ENCODE peak calls at places on chromosomes 5 and 9, in four cellular contexts. F is astrocyte of the spinal cord, P is lower lobe of right lung, J is heart right ventricle. K is an unnamed sample.

GRCh38 chr9:14992025-14992424 is 81.8 kb upstream of the FREM1 start:
- DNase-seq in F (no peak), P (no peak), J (no peak), K (no peak)

GRCh38 chr9:33153666-33154065 is 13.5 kb downstream of the B4GALT1 start:
- DNase-seq in F (no peak), P (no peak), J (no peak), K (no peak)

GRCh38 chr5:79774171-79774854 is 84.7 kb downstream of the CMYA5 start:
- DNase-seq in F (peak), P (no peak), J (no peak), K (peak)

GRCh38 chr5:116396700-116397099 is 177.9 kb downstream of the SEMA6A start:
- DNase-seq in F (no peak), P (no peak), J (no peak), K (no peak)

GRCh38 chr9:115992834-115993233 is 160.8 kb upstream of the PAPPA start:
- DNase-seq in F (peak), P (no peak), J (no peak), K (peak)

GRCh38 chr9:17532461-17532860 is 46.4 kb upstream of the SH3GL2 start:
- DNase-seq in F (no peak), P (no peak), J (no peak), K (no peak)

GRCh38 chr5:78783434-78784130 is 135.0 kb upstream of the LHFPL2 start:
- DNase-seq in F (no peak), P (no peak), J (no peak), K (no peak)

GRCh38 chr5:14450055-14450524 is 131.5 kb upstream of the OTULINL start:
- DNase-seq in F (peak), P (no peak), J (peak), K (no peak)

GRCh38 chr5:137218896-137219295 is 280.2 kb downstream of the SPOCK1 start:
- DNase-seq in F (peak), P (no peak), J (no peak), K (peak)

GRCh38 chr5:125349432-125349831 is 603.0 kb upstream of the ZNF608 start:
- DNase-seq in F (peak), P (no peak), J (no peak), K (no peak)

GRCh38 chr9:20823051-20823450 is 139.0 kb downstream of the FOCAD start:
- DNase-seq in F (no peak), P (no peak), J (no peak), K (no peak)

GRCh38 chr9:91420471-91421021 is 3.1 kb downstream of the NFIL3 start:
- DNase-seq in F (peak), P (no peak), J (no peak), K (no peak)

GRCh38 chr9:91422832-91423711 is 560 bp downstream of the NFIL3 start:
- DNase-seq in F (peak), P (peak), J (peak), K (no peak)

GRCh38 chr9:91421987-91422765 is 1.5 kb downstream of the NFIL3 start:
- DNase-seq in F (peak), P (no peak), J (no peak), K (no peak)

GRCh38 chr9:91419222-91420191 is 4.1 kb downstream of the NFIL3 start:
- DNase-seq in F (peak), P (peak), J (no peak), K (peak)

GRCh38 chr9:91421022-91421765 is 2.4 kb downstream of the NFIL3 start:
- DNase-seq in F (peak), P (peak), J (peak), K (no peak)
- TF ChIP-seq CTCF in F (peak), P (peak), J (peak), K (peak)

DNA sequence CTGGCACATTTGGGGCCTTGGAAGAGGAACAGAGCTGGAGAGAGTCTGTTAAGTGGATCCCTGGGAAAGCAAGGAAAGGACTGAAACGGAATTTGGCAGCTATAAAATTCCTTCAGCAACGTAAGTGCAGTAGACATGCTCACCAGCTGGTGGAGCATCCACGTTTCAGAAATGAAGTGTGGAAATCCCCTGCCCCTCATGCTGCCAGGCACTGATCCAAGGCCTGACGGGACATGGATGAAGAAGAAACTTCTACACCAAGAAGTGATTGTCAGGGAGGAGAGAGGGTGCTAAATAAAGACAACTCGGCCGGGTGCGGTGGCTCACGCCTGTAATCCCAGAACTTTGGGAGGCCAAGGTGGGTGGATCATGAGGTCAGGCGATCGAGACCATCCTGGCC is 209.3 kb downstream of the ROR2 start:
- DNase-seq in F (peak), P (no peak), J (no peak), K (no peak)
- TF ChIP-seq CTCF in F (peak), P (no peak), J (peak), K (peak)

GRCh38 chr9:133342570-133342969 is 5.4 kb downstream of the MED22 start:
- DNase-seq in F (no peak), P (peak), J (no peak), K (no peak)
- TF ChIP-seq CTCF in F (peak), P (no peak), J (no peak), K (peak)

DNA sequence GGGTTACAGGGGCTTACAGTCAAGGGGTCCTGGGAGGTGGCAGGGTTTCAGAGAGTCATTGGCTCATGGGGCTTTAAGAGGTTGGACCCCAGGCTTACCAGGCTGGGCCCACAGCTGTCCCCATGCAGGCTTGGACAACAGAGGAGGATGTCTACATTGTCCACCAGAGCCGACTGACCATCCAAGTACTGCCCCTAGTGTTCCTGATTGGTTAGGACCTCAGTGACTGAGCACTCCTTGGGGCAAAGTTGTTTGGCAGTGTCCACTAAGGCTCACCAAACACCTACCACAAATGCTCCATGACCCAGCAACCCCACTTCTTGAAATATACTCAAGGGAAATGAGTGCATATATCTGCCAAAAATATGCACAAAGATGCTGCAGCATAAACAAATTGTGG is 265.0 kb downstream of the GADD45G start:
- DNase-seq in F (no peak), P (peak), J (no peak), K (no peak)
- TF ChIP-seq CTCF in F (no peak), P (peak), J (no peak), K (no peak)

GRCh38 chr5:7851240-7851592 is 283 bp upstream of the CFAP90 start:
- DNase-seq in F (no peak), P (no peak), J (no peak), K (no peak)
- TF ChIP-seq CTCF in F (no peak), P (no peak), J (no peak), K (no peak)

DNA sequence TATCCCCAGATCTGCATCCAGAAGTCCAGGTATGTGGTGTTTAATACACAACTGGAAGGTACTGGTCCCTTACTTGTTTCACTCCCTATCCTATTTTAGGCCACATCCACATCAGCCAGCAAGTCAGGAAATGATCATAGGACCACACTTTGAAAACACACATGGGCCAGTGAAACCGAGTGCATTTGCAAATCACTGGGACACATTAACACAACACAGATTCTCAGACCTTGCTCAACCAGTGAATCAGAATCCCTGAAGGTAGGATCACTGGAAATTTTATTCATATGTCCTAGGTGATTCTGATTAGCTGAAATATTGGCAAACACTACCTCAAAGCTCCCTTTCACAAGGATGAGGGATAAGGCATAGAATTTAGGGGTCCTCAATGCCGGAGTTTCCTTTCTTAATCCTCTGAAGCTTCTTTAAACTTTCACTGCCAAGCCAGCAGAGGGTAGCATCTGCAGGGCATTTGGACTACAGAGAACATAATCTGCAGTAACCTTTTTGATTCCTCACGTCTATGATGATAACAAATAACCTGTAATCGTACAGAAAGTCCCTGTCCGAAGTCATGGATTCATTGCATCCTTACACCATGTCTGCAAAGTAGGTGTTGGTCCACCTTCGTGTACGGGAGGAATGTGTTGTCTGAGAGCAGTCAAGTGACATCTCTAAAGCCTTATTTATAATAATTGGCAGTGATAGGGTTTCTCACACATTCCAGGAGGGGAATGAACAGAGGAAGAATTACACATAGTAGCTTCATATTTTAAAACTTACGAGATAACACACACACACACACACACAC is 11.0 kb upstream of the ABLIM3 start:
- DNase-seq in F (no peak), P (no peak), J (no peak), K (no peak)
- TF ChIP-seq CTCF in F (peak), P (peak), J (peak), K (peak)

GRCh38 chr5:51185985-51186384 is 197.3 kb upstream of the ISL1 start:
- DNase-seq in F (no peak), P (no peak), J (no peak), K (no peak)
- TF ChIP-seq CTCF in F (no peak), P (no peak), J (no peak), K (no peak)

GRCh38 chr9:13213337-13213736 is 66.2 kb downstream of the MPDZ start:
- DNase-seq in F (peak), P (no peak), J (no peak), K (no peak)
- TF ChIP-seq CTCF in F (no peak), P (peak), J (peak), K (peak)

GRCh38 chr5:93088997-93089396 is 492.0 kb downstream of the NR2F1-AS1 start:
- DNase-seq in F (no peak), P (no peak), J (no peak), K (no peak)

GRCh38 chr5:93090698-93091097 is 490.3 kb downstream of the NR2F1-AS1 start:
- DNase-seq in F (no peak), P (no peak), J (no peak), K (no peak)

GRCh38 chr5:93088566-93088965 is 492.5 kb downstream of the NR2F1-AS1 start:
- DNase-seq in F (no peak), P (no peak), J (no peak), K (no peak)

GRCh38 chr5:93096561-93096960 is 484.5 kb downstream of the NR2F1-AS1 start:
- DNase-seq in F (no peak), P (no peak), J (no peak), K (no peak)

GRCh38 chr5:93092349-93093105 is 488.5 kb downstream of the NR2F1-AS1 start:
- DNase-seq in F (peak), P (no peak), J (no peak), K (no peak)
- TF ChIP-seq CTCF in F (peak), P (no peak), J (peak), K (peak)